ENCODE peak calls at places on chromosome 16, in nine cellular contexts. M is SJCRH30, L is HS-27A, B is nucleus accumbens, Z is body of pancreas, I is lung, Y is NCI-H1105 treated with DMSO at 0.1 percent for 48 hours, U is cardiac fibroblast, C is fibroblast of villous mesenchyme. P is an unnamed sample.
A peak's percentile ranks its signal among the peaks of the same experiment; 100 is the strongest.

GRCh38 chr16:55759983-55760664 is 72.8 kb downstream of the CES1 start:
- DNase-seq in M (no peak), L (no peak), B (no peak), Z (no peak), I (peak; percentile 32), Y (no peak), U (peak; percentile 30), C (no peak), P (no peak)

GRCh38 chr16:74296465-74297295 is at the start of gene PSMD7:
- DNase-seq in M (peak; percentile 83), L (peak; percentile 77), B (peak; percentile 83), Z (peak; percentile 92), I (peak; percentile 93), Y (peak; percentile 78), U (peak; percentile 89), C (peak; percentile 90), P (peak; percentile 93)

GRCh38 chr16:81473969-81474959 is 29.7 kb downstream of the CMIP start:
- DNase-seq in M (no peak), L (no peak), B (no peak), Z (no peak), I (no peak), Y (no peak), U (no peak), C (no peak), P (no peak)

GRCh38 chr16:83856846-83857245 is 42.1 kb upstream of the MLYCD start:
- DNase-seq in M (no peak), L (no peak), B (no peak), Z (no peak), I (no peak), Y (no peak), U (no peak), C (no peak), P (no peak)

GRCh38 chr16:87235810-87236515 is 81.2 kb downstream of the C16orf95 start:
- DNase-seq in M (no peak), L (no peak), B (no peak), Z (no peak), I (no peak), Y (no peak), U (no peak), C (no peak), P (no peak)

GRCh38 chr16:7990864-7991263 is 599.4 kb downstream of the TMEM114 start:
- DNase-seq in M (no peak), L (no peak), B (no peak), Z (no peak), I (no peak), Y (no peak), U (no peak), C (peak; percentile 80), P (no peak)

GRCh38 chr16:1420111-1420539 is 422 bp downstream of the UQCC4 start:
- DNase-seq in M (peak; percentile 20), L (no peak), B (no peak), Z (peak; percentile 16), I (peak; percentile 36), Y (no peak), U (no peak), C (no peak), P (no peak)

GRCh38 chr16:1788708-1789100 is 4.8 kb downstream of the IGFALS start:
- DNase-seq in M (no peak), L (no peak), B (no peak), Z (no peak), I (no peak), Y (no peak), U (no peak), C (no peak), P (no peak)

GRCh38 chr16:676565-677297 is 1.3 kb downstream of the RHBDL1 start:
- DNase-seq in M (no peak), L (no peak), B (no peak), Z (no peak), I (peak; percentile 76), Y (peak; percentile 88), U (no peak), C (no peak), P (no peak)

GRCh38 chr16:2986623-2987188 is 6.5 kb upstream of the PKMYT1 start:
- DNase-seq in M (no peak), L (no peak), B (no peak), Z (no peak), I (no peak), Y (no peak), U (no peak), C (no peak), P (no peak)

GRCh38 chr16:23282508-23282907 is 19.6 kb upstream of the SCNN1B start:
- DNase-seq in M (no peak), L (no peak), B (no peak), Z (no peak), I (no peak), Y (peak; percentile 28), U (no peak), C (no peak), P (no peak)

GRCh38 chr16:69114976-69115355 is 9.5 kb downstream of the HAS3 start:
- DNase-seq in M (no peak), L (no peak), B (no peak), Z (no peak), I (no peak), Y (no peak), U (no peak), C (no peak), P (no peak)

GRCh38 chr16:77696149-77696548 is 26.2 kb upstream of the NUDT7 start:
- DNase-seq in M (no peak), L (no peak), B (no peak), Z (no peak), I (no peak), Y (no peak), U (no peak), C (peak; percentile 30), P (no peak)

GRCh38 chr16:81618661-81619060 is 160.4 kb upstream of the PLCG2 start:
- DNase-seq in M (no peak), L (no peak), B (peak; percentile 52), Z (peak; percentile 66), I (no peak), Y (no peak), U (no peak), C (no peak), P (no peak)